ENCODE peak calls at places on chromosome X, in ten cellular contexts. F, J, R, X, E, W, U, V, D and K are unnamed samples.

GRCh38 chrX:10235851-10236250 is 79.1 kb downstream of the CLCN4 start:
- DNase-seq in E (peak; percentile 38), J (peak; percentile 75), D (no peak), U (peak; percentile 24), W (no peak), F (no peak), R (no peak), V (peak; percentile 80), X (no peak), K (no peak)

GRCh38 chrX:100410083-100410590 is at the start of gene PCDH19:
- DNase-seq in R (peak; percentile 50), D (peak; percentile 32), J (peak; percentile 72), X (peak; percentile 50), F (peak; percentile 85), E (peak; percentile 28), V (no peak), W (no peak), U (no peak), K (peak; percentile 81)

GRCh38 chrX:16870861-16871584 is 861 bp upstream of the RBBP7 start:
- DNase-seq in F (peak; percentile 80), U (peak; percentile 25), D (no peak), W (no peak), R (no peak), V (no peak), J (peak; percentile 31), X (peak; percentile 6), E (no peak), K (peak; percentile 93)

GRCh38 chrX:71870337-71871098 is 40.1 kb upstream of the NHSL2 start:
- DNase-seq in J (peak; percentile 5), R (peak; percentile 39), E (peak; percentile 0), U (no peak), W (no peak), D (no peak), V (no peak), X (peak; percentile 4), F (peak; percentile 59), K (no peak)

GRCh38 chrX:13013353-13014110 is 30.9 kb downstream of the FAM9C start:
- DNase-seq in V (no peak), J (no peak), F (peak; percentile 0), R (peak; percentile 70), W (no peak), X (no peak), U (no peak), E (no peak), D (peak; percentile 17), K (no peak)

GRCh38 chrX:138986866-138987265 is 275.3 kb upstream of the FGF13 start:
- DNase-seq in U (no peak), J (peak; percentile 36), X (no peak), F (peak; percentile 3), W (no peak), D (no peak), V (no peak), R (no peak), E (no peak), K (no peak)

GRCh38 chrX:153765138-153766079 is 1.4 kb downstream of the PLXNB3 start:
- DNase-seq in U (no peak), D (no peak), J (peak; percentile 56), X (no peak), W (no peak), V (no peak), E (no peak), R (no peak), F (no peak), K (peak; percentile 80)

GRCh38 chrX:130120746-130121504 is 10.6 kb upstream of the ELF4 start:
- DNase-seq in V (peak; percentile 32), D (no peak), W (peak; percentile 40), U (peak; percentile 53), X (peak; percentile 66), R (peak; percentile 82), J (peak; percentile 90), E (peak; percentile 65), F (peak; percentile 85), K (peak; percentile 93)

GRCh38 chrX:104565791-104566687 is at the start of gene IL1RAPL2:
- DNase-seq in W (no peak), F (peak; percentile 85), R (peak; percentile 58), U (no peak), E (no peak), X (peak; percentile 8), J (peak; percentile 34), D (no peak), V (no peak), K (no peak)

GRCh38 chrX:16436348-16437188 is 213.4 kb upstream of the S100G start:
- DNase-seq in W (no peak), D (peak; percentile 21), E (peak; percentile 61), F (peak; percentile 82), J (peak; percentile 72), R (peak; percentile 61), X (peak; percentile 51), V (no peak), U (peak; percentile 49), K (no peak)

GRCh38 chrX:95903490-95903889 is 781.2 kb upstream of the DIAPH2 start:
- DNase-seq in X (no peak), D (no peak), J (no peak), W (no peak), U (no peak), R (no peak), E (no peak), F (peak; percentile 1), V (no peak), K (no peak)

GRCh38 chrX:154008521-154008920 is 11.2 kb downstream of the IRAK1 start:
- DNase-seq in J (no peak), R (no peak), V (no peak), W (no peak), X (no peak), F (no peak), D (no peak), E (no peak), U (no peak), K (no peak)

GRCh38 chrX:54978448-54978847 is 15.5 kb downstream of the PFKFB1 start:
- DNase-seq in W (no peak), D (no peak), F (no peak), J (no peak), E (no peak), X (no peak), V (no peak), R (peak; percentile 41), U (no peak), K (no peak)

GRCh38 chrX:53125506-53125905 is 31.6 kb downstream of the KANTR start:
- DNase-seq in D (no peak), V (no peak), U (no peak), E (no peak), X (no peak), W (no peak), F (no peak), J (no peak), R (no peak), K (no peak)

GRCh38 chrX:108097380-108097779 is 5.8 kb downstream of the ATG4A start:
- DNase-seq in U (no peak), R (no peak), X (no peak), D (no peak), E (peak; percentile 24), J (peak; percentile 43), W (no peak), V (no peak), F (no peak), K (no peak)

GRCh38 chrX:150897371-150898319 is 823 bp downstream of the CD99L2 start:
- DNase-seq in R (peak; percentile 27), V (no peak), E (no peak), W (no peak), J (peak; percentile 43), X (peak; percentile 43), U (no peak), D (no peak), F (peak; percentile 74), K (peak; percentile 85)

GRCh38 chrX:147699061-147699460 is 212.7 kb upstream of the FMR1 start:
- DNase-seq in E (no peak), V (no peak), J (no peak), R (no peak), U (no peak), D (no peak), X (no peak), F (no peak), W (no peak), K (no peak)

GRCh38 chrX:22950278-22951266 is 49.2 kb upstream of the DDX53 start:
- DNase-seq in W (no peak), E (peak; percentile 77), R (peak; percentile 71), U (peak; percentile 45), J (peak; percentile 90), X (no peak), D (no peak), V (peak; percentile 18), F (peak; percentile 73), K (no peak)

GRCh38 chrX:136166221-136166855 is 19.0 kb downstream of the FHL1 start:
- DNase-seq in J (peak; percentile 68), D (no peak), R (no peak), W (no peak), V (peak; percentile 17), U (peak; percentile 14), F (peak; percentile 34), E (peak; percentile 43), X (no peak), K (no peak)

GRCh38 chrX:15619053-15619772 is 18.5 kb upstream of the ACE2 start:
- DNase-seq in F (peak; percentile 44), R (peak; percentile 93), W (no peak), U (no peak), V (no peak), D (no peak), E (no peak), J (peak; percentile 10), X (no peak), K (no peak)

GRCh38 chrX:2500091-2500680 is 590 bp downstream of the DHRSX start:
- DNase-seq in V (no peak), F (no peak), X (peak; percentile 44), D (no peak), U (no peak), J (peak; percentile 89), E (peak; percentile 46), W (no peak), R (peak; percentile 52), K (peak; percentile 90)

GRCh38 chrX:40104649-40105015 is 6.9 kb upstream of the BCOR start:
- DNase-seq in X (no peak), U (peak; percentile 13), E (peak; percentile 67), J (peak; percentile 84), R (peak; percentile 37), D (no peak), F (peak; percentile 71), W (no peak), V (no peak), K (peak; percentile 84)

GRCh38 chrX:53440101-53440500 is 5.9 kb upstream of the HSD17B10 start:
- DNase-seq in D (no peak), F (peak; percentile 94), V (no peak), R (peak; percentile 5), X (no peak), E (no peak), J (no peak), U (no peak), W (no peak), K (no peak)

GRCh38 chrX:78313526-78313925 is 13.9 kb downstream of the CYSLTR1 start:
- DNase-seq in R (no peak), X (no peak), F (no peak), J (no peak), W (no peak), E (no peak), V (no peak), U (no peak), D (no peak), K (no peak)

GRCh38 chrX:48488034-48488433 is 12.0 kb downstream of the FTSJ1 start:
- DNase-seq in R (no peak), V (no peak), X (no peak), W (no peak), U (no peak), D (no peak), F (no peak), E (no peak), J (no peak), K (peak; percentile 27)

GRCh38 chrX:119573840-119574393 is 446 bp upstream of the UBE2A start:
- DNase-seq in D (no peak), X (peak; percentile 7), F (peak; percentile 52), E (peak; percentile 29), R (peak; percentile 32), U (no peak), V (no peak), W (no peak), J (peak; percentile 57), K (no peak)

GRCh38 chrX:103792916-103793540 is 16.4 kb downstream of the PLP1 start:
- DNase-seq in J (peak; percentile 80), R (peak; percentile 77), F (no peak), U (peak; percentile 11), D (no peak), V (peak; percentile 23), E (peak; percentile 52), X (no peak), W (no peak), K (no peak)

GRCh38 chrX:10173331-10173900 is 16.6 kb downstream of the CLCN4 start:
- DNase-seq in E (peak; percentile 76), X (no peak), D (peak; percentile 71), V (peak; percentile 54), F (no peak), R (peak; percentile 85), W (no peak), J (peak; percentile 89), U (no peak), K (no peak)